ENCODE peak calls at places on chromosome 3, in four cellular contexts. One of them, this sample, is unnamed.

GRCh38 chr3:77296527-77296926 is 256.6 kb downstream of the ROBO2 start:
- DNase-seq in GM13977: no peak
- DNase-seq in dorsolateral prefrontal cortex: no peak
- DNase-seq in AG10803: no peak
- DNase-seq in this sample: no peak

GRCh38 chr3:72907851-72908620 is 20.2 kb downstream of the GXYLT2 start:
- DNase-seq in GM13977: no peak
- DNase-seq in dorsolateral prefrontal cortex: no peak
- DNase-seq in AG10803: peak; percentile 99
- DNase-seq in this sample: no peak

GRCh38 chr3:10392244-10392643 is 71.3 kb upstream of the SEC13 start:
- DNase-seq in dorsolateral prefrontal cortex: no peak
- DNase-seq in AG10803: no peak
- DNase-seq in GM13977: no peak
- DNase-seq in this sample: no peak

GRCh38 chr3:69296995-69297394 is 88.9 kb downstream of the FRMD4B start:
- DNase-seq in dorsolateral prefrontal cortex: no peak
- DNase-seq in AG10803: no peak
- DNase-seq in GM13977: no peak
- DNase-seq in this sample: no peak

GRCh38 chr3:12556723-12557471 is at the start of gene MKRN2:
- DNase-seq in dorsolateral prefrontal cortex: peak; percentile 72
- DNase-seq in AG10803: peak; percentile 83
- DNase-seq in GM13977: peak; percentile 89
- DNase-seq in this sample: peak; percentile 72

GRCh38 chr3:32376098-32376497 is 15.6 kb upstream of the CMTM7 start:
- DNase-seq in dorsolateral prefrontal cortex: no peak
- DNase-seq in GM13977: no peak
- DNase-seq in AG10803: peak; percentile 32
- DNase-seq in this sample: no peak

GRCh38 chr3:169218314-169218983 is 445.1 kb downstream of the MECOM start:
- DNase-seq in GM13977: no peak
- DNase-seq in AG10803: peak; percentile 69
- DNase-seq in dorsolateral prefrontal cortex: no peak
- DNase-seq in this sample: peak; percentile 54

GRCh38 chr3:147699175-147699838 is 290.1 kb downstream of the ZIC1 start:
- DNase-seq in dorsolateral prefrontal cortex: no peak
- DNase-seq in GM13977: no peak
- DNase-seq in AG10803: peak; percentile 52
- DNase-seq in this sample: no peak

GRCh38 chr3:12553921-12554391 is 2.9 kb upstream of the MKRN2 start:
- DNase-seq in AG10803: peak; percentile 47
- DNase-seq in dorsolateral prefrontal cortex: no peak
- DNase-seq in GM13977: no peak
- DNase-seq in this sample: no peak

GRCh38 chr3:124496066-124496465 is 234.2 kb upstream of the UMPS start:
- DNase-seq in AG10803: no peak
- DNase-seq in dorsolateral prefrontal cortex: no peak
- DNase-seq in GM13977: no peak
- DNase-seq in this sample: no peak

GRCh38 chr3:140529096-140529495 is 148.8 kb upstream of the TRIM42 start:
- DNase-seq in AG10803: peak; percentile 4
- DNase-seq in GM13977: no peak
- DNase-seq in dorsolateral prefrontal cortex: no peak
- DNase-seq in this sample: no peak

GRCh38 chr3:118102737-118103136 is 931.9 kb downstream of the IGSF11 start:
- DNase-seq in AG10803: no peak
- DNase-seq in dorsolateral prefrontal cortex: no peak
- DNase-seq in GM13977: no peak
- DNase-seq in this sample: no peak

GRCh38 chr3:124345845-124346244 is 353.9 kb upstream of the ROPN1 start:
- DNase-seq in AG10803: no peak
- DNase-seq in GM13977: no peak
- DNase-seq in dorsolateral prefrontal cortex: no peak
- DNase-seq in this sample: no peak

GRCh38 chr3:73622135-73622534 is 2.6 kb downstream of the PDZRN3 start:
- DNase-seq in AG10803: peak; percentile 63
- DNase-seq in dorsolateral prefrontal cortex: no peak
- DNase-seq in GM13977: no peak
- DNase-seq in this sample: peak; percentile 50

GRCh38 chr3:184156522-184156955 is 1.4 kb downstream of the DVL3 start:
- DNase-seq in AG10803: peak; percentile 70
- DNase-seq in dorsolateral prefrontal cortex: no peak
- DNase-seq in GM13977: no peak
- DNase-seq in this sample: no peak

GRCh38 chr3:8970971-8971589 is 7.8 kb upstream of the RAD18 start:
- DNase-seq in dorsolateral prefrontal cortex: peak; percentile 45
- DNase-seq in AG10803: peak; percentile 62
- DNase-seq in GM13977: peak; percentile 64
- DNase-seq in this sample: no peak

GRCh38 chr3:142694225-142694624 is 29.6 kb upstream of the TRPC1 start:
- DNase-seq in GM13977: no peak
- DNase-seq in AG10803: no peak
- DNase-seq in dorsolateral prefrontal cortex: no peak
- DNase-seq in this sample: no peak

GRCh38 chr3:108219336-108219735 is 2.9 kb downstream of the IFT57 start:
- DNase-seq in AG10803: no peak
- DNase-seq in GM13977: peak; percentile 33
- DNase-seq in dorsolateral prefrontal cortex: no peak
- DNase-seq in this sample: no peak

GRCh38 chr3:31704651-31705179 is 172.0 kb downstream of the STT3B start:
- DNase-seq in GM13977: no peak
- DNase-seq in AG10803: peak; percentile 52
- DNase-seq in dorsolateral prefrontal cortex: no peak
- DNase-seq in this sample: no peak

GRCh38 chr3:179716811-179717210 is 64.0 kb downstream of the USP13 start:
- DNase-seq in AG10803: peak; percentile 90
- DNase-seq in dorsolateral prefrontal cortex: no peak
- DNase-seq in GM13977: no peak
- DNase-seq in this sample: no peak

GRCh38 chr3:69084668-69085542 is at the start of gene ARL6IP5:
- DNase-seq in dorsolateral prefrontal cortex: peak; percentile 93
- DNase-seq in AG10803: peak; percentile 93
- DNase-seq in GM13977: peak; percentile 79
- DNase-seq in this sample: peak; percentile 78

GRCh38 chr3:128415773-128416577 is 50.7 kb downstream of the DNAJB8 start:
- DNase-seq in dorsolateral prefrontal cortex: no peak
- DNase-seq in GM13977: no peak
- DNase-seq in AG10803: no peak
- DNase-seq in this sample: no peak

GRCh38 chr3:52014613-52015012 is 18.9 kb upstream of the RPL29 start:
- DNase-seq in dorsolateral prefrontal cortex: no peak
- DNase-seq in AG10803: no peak
- DNase-seq in GM13977: no peak
- DNase-seq in this sample: no peak

GRCh38 chr3:161576733-161577510 is 80.3 kb downstream of the OTOL1 start:
- DNase-seq in AG10803: no peak
- DNase-seq in dorsolateral prefrontal cortex: no peak
- DNase-seq in GM13977: no peak
- DNase-seq in this sample: no peak

GRCh38 chr3:141052570-141053069 is 1.5 kb downstream of the SPSB4 start:
- DNase-seq in AG10803: no peak
- DNase-seq in dorsolateral prefrontal cortex: no peak
- DNase-seq in GM13977: no peak
- DNase-seq in this sample: peak; percentile 39

GRCh38 chr3:190338717-190339116 is 16.5 kb upstream of the CLDN1 start:
- DNase-seq in dorsolateral prefrontal cortex: no peak
- DNase-seq in GM13977: no peak
- DNase-seq in AG10803: no peak
- DNase-seq in this sample: no peak

GRCh38 chr3:195179782-195180489 is 91.0 kb downstream of the XXYLT1 start:
- DNase-seq in GM13977: no peak
- DNase-seq in AG10803: no peak
- DNase-seq in dorsolateral prefrontal cortex: no peak
- DNase-seq in this sample: no peak

GRCh38 chr3:179324270-179324754 is 1.5 kb downstream of the ZNF639 start:
- DNase-seq in dorsolateral prefrontal cortex: no peak
- DNase-seq in AG10803: peak; percentile 37
- DNase-seq in GM13977: peak; percentile 45
- DNase-seq in this sample: no peak

GRCh38 chr3:136463170-136463569 is 213.0 kb downstream of the PCCB start:
- DNase-seq in dorsolateral prefrontal cortex: no peak
- DNase-seq in AG10803: no peak
- DNase-seq in GM13977: no peak
- DNase-seq in this sample: no peak

GRCh38 chr3:109098245-109098644 is 19.7 kb downstream of the MORC1 start:
- DNase-seq in AG10803: no peak
- DNase-seq in GM13977: no peak
- DNase-seq in dorsolateral prefrontal cortex: no peak
- DNase-seq in this sample: no peak

GRCh38 chr3:42042747-42043115 is 48.4 kb upstream of the TRAK1 start:
- DNase-seq in dorsolateral prefrontal cortex: no peak
- DNase-seq in AG10803: peak; percentile 28
- DNase-seq in GM13977: no peak
- DNase-seq in this sample: no peak
- TF ChIP-seq CTCF in dorsolateral prefrontal cortex: no peak
- TF ChIP-seq CTCF in AG10803: no peak
- TF ChIP-seq CTCF in GM13977: no peak
- TF ChIP-seq CTCF in this sample: no peak

DNA sequence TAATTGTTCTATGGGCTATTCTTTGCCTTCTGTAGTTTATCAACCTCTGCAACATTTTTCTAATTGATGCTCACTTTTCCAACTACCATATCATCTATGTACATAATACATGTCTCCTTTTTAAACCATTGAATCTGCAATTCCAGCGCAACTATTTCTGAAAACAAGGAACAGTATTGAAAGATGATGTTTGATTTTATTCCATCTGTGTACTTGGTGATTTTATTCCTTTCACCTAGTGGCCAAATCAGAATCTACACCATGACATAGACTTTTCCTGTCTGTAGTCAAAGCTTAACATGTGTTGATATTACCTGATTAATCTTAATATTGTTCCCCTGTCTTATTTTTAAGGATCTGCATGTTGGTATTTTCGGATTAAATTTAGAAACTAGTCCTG is 13.0 kb downstream of the NKTR start:
- DNase-seq in AG10803: no peak
- DNase-seq in GM13977: no peak
- DNase-seq in dorsolateral prefrontal cortex: no peak
- DNase-seq in this sample: no peak
- TF ChIP-seq CTCF in AG10803: peak; percentile 51
- TF ChIP-seq CTCF in GM13977: peak; percentile 41
- TF ChIP-seq CTCF in dorsolateral prefrontal cortex: peak; percentile 48
- TF ChIP-seq CTCF in this sample: peak; percentile 73

GRCh38 chr3:100737334-100737733 is 28.0 kb downstream of the TFG start:
- DNase-seq in AG10803: peak; percentile 37
- DNase-seq in GM13977: no peak
- DNase-seq in dorsolateral prefrontal cortex: no peak
- DNase-seq in this sample: no peak
- TF ChIP-seq CTCF in AG10803: peak; percentile 53
- TF ChIP-seq CTCF in GM13977: peak; percentile 29
- TF ChIP-seq CTCF in dorsolateral prefrontal cortex: peak; percentile 56
- TF ChIP-seq CTCF in this sample: no peak

DNA sequence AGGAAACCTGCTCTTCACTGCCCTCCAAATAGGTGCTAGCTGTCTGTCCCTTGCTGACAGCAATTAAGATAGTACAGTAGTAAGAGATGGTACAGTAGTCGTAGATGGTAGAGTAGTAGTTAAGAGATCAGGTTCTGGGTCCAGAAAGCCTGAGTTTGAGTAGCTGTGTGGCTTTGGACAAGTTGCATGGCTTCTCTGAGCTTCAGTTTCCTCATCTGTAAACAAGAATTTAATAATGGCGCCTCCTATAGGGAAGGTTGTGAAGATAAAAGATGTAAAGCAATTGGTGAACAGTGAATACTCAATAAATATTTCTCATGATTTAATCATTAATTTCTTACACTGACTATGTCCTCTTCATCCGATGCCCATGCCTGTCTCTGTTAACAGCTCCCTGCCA is 86.9 kb upstream of the BCL6 start:
- DNase-seq in AG10803: no peak
- DNase-seq in GM13977: no peak
- DNase-seq in dorsolateral prefrontal cortex: no peak
- DNase-seq in this sample: no peak
- TF ChIP-seq CTCF in AG10803: no peak
- TF ChIP-seq CTCF in GM13977: peak; percentile 4
- TF ChIP-seq CTCF in dorsolateral prefrontal cortex: no peak
- TF ChIP-seq CTCF in this sample: peak; percentile 28